ENCODE peak calls at places on chromosomes 6 and 20, in seven cellular contexts. One of them, this sample, is unnamed.

GRCh38 chr20:3612795-3613560 is 50.2 kb downstream of the GFRA4 start:
- DNase-seq in SK-N-SH: no peak
- DNase-seq in pancreas: no peak
- DNase-seq in heart right ventricle: no peak
- DNase-seq in neuronal stem cell: no peak
- DNase-seq in naive thymus-derived CD4-positive, alpha-beta T cell: no peak
- DNase-seq in Panc1: no peak
- DNase-seq in this sample: no peak

GRCh38 chr20:57660510-57661199 is 40.4 kb upstream of the ZBP1 start:
- DNase-seq in heart right ventricle: no peak
- DNase-seq in neuronal stem cell: no peak
- DNase-seq in naive thymus-derived CD4-positive, alpha-beta T cell: no peak
- DNase-seq in pancreas: peak
- DNase-seq in SK-N-SH: peak
- DNase-seq in Panc1: no peak
- DNase-seq in this sample: no peak

GRCh38 chr6:31620586-31621319 is at the start of gene PRRC2A:
- DNase-seq in pancreas: no peak
- DNase-seq in naive thymus-derived CD4-positive, alpha-beta T cell: no peak
- DNase-seq in neuronal stem cell: no peak
- DNase-seq in heart right ventricle: peak
- DNase-seq in Panc1: no peak
- DNase-seq in SK-N-SH: peak
- DNase-seq in this sample: no peak

GRCh38 chr6:90103056-90103793 is 193.4 kb downstream of the BACH2 start:
- DNase-seq in heart right ventricle: no peak
- DNase-seq in neuronal stem cell: no peak
- DNase-seq in naive thymus-derived CD4-positive, alpha-beta T cell: no peak
- DNase-seq in SK-N-SH: no peak
- DNase-seq in Panc1: no peak
- DNase-seq in pancreas: no peak
- DNase-seq in this sample: no peak

GRCh38 chr6:15062311-15063252 is 183.3 kb upstream of the JARID2 start:
- DNase-seq in neuronal stem cell: no peak
- DNase-seq in heart right ventricle: peak
- DNase-seq in naive thymus-derived CD4-positive, alpha-beta T cell: no peak
- DNase-seq in pancreas: no peak
- DNase-seq in SK-N-SH: no peak
- DNase-seq in Panc1: no peak
- DNase-seq in this sample: no peak

GRCh38 chr6:104969785-104970581 is 13.1 kb downstream of the LIN28B start:
- DNase-seq in pancreas: no peak
- DNase-seq in SK-N-SH: no peak
- DNase-seq in naive thymus-derived CD4-positive, alpha-beta T cell: no peak
- DNase-seq in Panc1: no peak
- DNase-seq in neuronal stem cell: no peak
- DNase-seq in heart right ventricle: no peak
- DNase-seq in this sample: no peak

GRCh38 chr6:43746071-43746470 is 23.9 kb upstream of the VEGFA start:
- DNase-seq in heart right ventricle: no peak
- DNase-seq in pancreas: no peak
- DNase-seq in naive thymus-derived CD4-positive, alpha-beta T cell: no peak
- DNase-seq in neuronal stem cell: no peak
- DNase-seq in SK-N-SH: peak
- DNase-seq in Panc1: no peak
- DNase-seq in this sample: no peak

GRCh38 chr6:156773476-156773875 is 3.7 kb upstream of the ARID1B start:
- DNase-seq in naive thymus-derived CD4-positive, alpha-beta T cell: no peak
- DNase-seq in pancreas: no peak
- DNase-seq in Panc1: no peak
- DNase-seq in SK-N-SH: no peak
- DNase-seq in heart right ventricle: no peak
- DNase-seq in neuronal stem cell: no peak
- DNase-seq in this sample: no peak

GRCh38 chr6:134853111-134854055 is 96.5 kb downstream of the ALDH8A1 start:
- DNase-seq in Panc1: peak
- DNase-seq in naive thymus-derived CD4-positive, alpha-beta T cell: no peak
- DNase-seq in SK-N-SH: no peak
- DNase-seq in heart right ventricle: no peak
- DNase-seq in pancreas: no peak
- DNase-seq in neuronal stem cell: no peak
- DNase-seq in this sample: no peak

GRCh38 chr6:97406633-97407032 is 123.6 kb upstream of the MMS22L start:
- DNase-seq in SK-N-SH: no peak
- DNase-seq in pancreas: no peak
- DNase-seq in neuronal stem cell: no peak
- DNase-seq in heart right ventricle: no peak
- DNase-seq in naive thymus-derived CD4-positive, alpha-beta T cell: no peak
- DNase-seq in Panc1: no peak
- DNase-seq in this sample: no peak

GRCh38 chr20:10467985-10468845 is 33.1 kb downstream of the SLX4IP start:
- DNase-seq in SK-N-SH: no peak
- DNase-seq in Panc1: no peak
- DNase-seq in naive thymus-derived CD4-positive, alpha-beta T cell: no peak
- DNase-seq in heart right ventricle: no peak
- DNase-seq in neuronal stem cell: no peak
- DNase-seq in pancreas: no peak
- DNase-seq in this sample: no peak

GRCh38 chr6:66103954-66104353 is 396.9 kb upstream of the EYS start:
- DNase-seq in naive thymus-derived CD4-positive, alpha-beta T cell: no peak
- DNase-seq in SK-N-SH: no peak
- DNase-seq in Panc1: no peak
- DNase-seq in heart right ventricle: no peak
- DNase-seq in neuronal stem cell: no peak
- DNase-seq in pancreas: no peak
- DNase-seq in this sample: no peak

GRCh38 chr6:37102299-37103168 is 67.4 kb upstream of the PIM1 start:
- DNase-seq in SK-N-SH: peak
- DNase-seq in Panc1: peak
- DNase-seq in neuronal stem cell: peak
- DNase-seq in naive thymus-derived CD4-positive, alpha-beta T cell: peak
- DNase-seq in pancreas: peak
- DNase-seq in heart right ventricle: peak
- DNase-seq in this sample: peak

GRCh38 chr20:44635877-44636276 is 15.6 kb downstream of the ADA start:
- DNase-seq in Panc1: no peak
- DNase-seq in neuronal stem cell: no peak
- DNase-seq in heart right ventricle: no peak
- DNase-seq in pancreas: no peak
- DNase-seq in naive thymus-derived CD4-positive, alpha-beta T cell: no peak
- DNase-seq in SK-N-SH: no peak
- DNase-seq in this sample: no peak

GRCh38 chr20:44637042-44637441 is 14.5 kb downstream of the ADA start:
- DNase-seq in naive thymus-derived CD4-positive, alpha-beta T cell: no peak
- DNase-seq in neuronal stem cell: no peak
- DNase-seq in Panc1: no peak
- DNase-seq in heart right ventricle: no peak
- DNase-seq in pancreas: no peak
- DNase-seq in SK-N-SH: no peak
- DNase-seq in this sample: no peak

GRCh38 chr20:44632103-44632752 is 19.3 kb downstream of the ADA start:
- DNase-seq in Panc1: no peak
- DNase-seq in heart right ventricle: no peak
- DNase-seq in naive thymus-derived CD4-positive, alpha-beta T cell: no peak
- DNase-seq in neuronal stem cell: no peak
- DNase-seq in SK-N-SH: no peak
- DNase-seq in pancreas: no peak
- DNase-seq in this sample: no peak

GRCh38 chr20:44633187-44633851 is 18.2 kb downstream of the ADA start:
- DNase-seq in neuronal stem cell: no peak
- DNase-seq in heart right ventricle: no peak
- DNase-seq in pancreas: no peak
- DNase-seq in SK-N-SH: no peak
- DNase-seq in Panc1: no peak
- DNase-seq in naive thymus-derived CD4-positive, alpha-beta T cell: no peak
- DNase-seq in this sample: no peak

DNA sequence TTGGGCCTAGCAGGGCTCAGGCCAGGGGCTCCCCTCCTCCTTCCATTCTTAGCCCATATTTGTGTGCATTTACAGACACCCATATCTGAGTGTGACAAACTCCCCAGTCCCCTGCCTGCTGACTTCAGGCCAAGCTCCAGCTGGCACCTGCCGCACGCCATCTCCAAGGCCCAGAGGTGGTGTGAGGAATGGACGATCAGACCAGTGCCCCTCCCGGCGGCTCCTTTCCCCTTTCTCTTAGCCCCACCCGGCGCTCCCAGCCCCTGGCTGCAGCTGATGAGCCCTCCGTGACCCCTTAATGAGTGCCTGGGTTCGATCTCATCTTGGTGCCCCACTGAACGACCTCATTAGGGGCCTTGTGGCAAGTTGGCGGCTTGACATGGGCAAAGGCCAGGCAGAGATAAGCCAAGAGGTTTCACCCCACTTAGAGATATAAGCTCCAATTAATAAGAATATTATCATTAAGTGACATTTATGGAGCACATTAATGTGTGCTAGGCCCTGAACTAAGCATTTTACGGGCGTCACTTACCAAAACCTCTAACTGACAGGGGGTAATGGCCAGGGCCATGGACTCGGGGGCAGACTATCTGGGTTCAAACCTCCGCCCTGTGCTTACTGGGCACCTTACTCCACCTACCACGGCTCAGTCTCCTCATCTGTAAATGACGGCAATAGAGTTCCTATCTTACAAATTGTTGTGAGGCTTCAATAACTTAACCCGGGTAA is 17.5 kb downstream of the ADA start:
- DNase-seq in Panc1: no peak
- DNase-seq in heart right ventricle: no peak
- DNase-seq in naive thymus-derived CD4-positive, alpha-beta T cell: no peak
- DNase-seq in neuronal stem cell: no peak
- DNase-seq in SK-N-SH: no peak
- DNase-seq in pancreas: peak
- DNase-seq in this sample: no peak
- H3K27ac ChIP-seq in Panc1: no peak
- H3K27ac ChIP-seq in heart right ventricle: no peak
- H3K27ac ChIP-seq in naive thymus-derived CD4-positive, alpha-beta T cell: no peak
- H3K27ac ChIP-seq in neuronal stem cell: no peak
- H3K27ac ChIP-seq in SK-N-SH: no peak
- H3K27ac ChIP-seq in pancreas: no peak
- H3K27ac ChIP-seq in this sample: no peak

DNA sequence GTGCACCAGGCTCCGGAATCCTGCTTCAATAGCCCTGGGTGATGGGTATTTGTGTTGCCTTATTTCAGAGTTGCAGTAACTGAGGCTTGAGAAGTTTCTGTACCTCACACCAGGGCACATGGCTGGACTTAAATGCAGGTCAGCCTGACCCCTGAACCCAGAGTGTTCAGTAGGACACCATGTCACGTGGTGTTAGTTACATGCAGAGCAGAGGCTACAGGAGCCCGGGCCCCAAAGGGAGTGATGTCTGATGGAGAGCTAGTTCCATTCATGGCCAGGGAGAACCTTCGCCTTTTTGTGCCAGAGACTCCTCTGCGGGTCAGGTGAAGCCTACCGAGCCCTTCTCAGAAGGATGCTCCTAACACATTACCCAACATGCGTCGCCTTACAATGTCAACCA is 161.4 kb upstream of the CST7 start:
- DNase-seq in neuronal stem cell: no peak
- DNase-seq in pancreas: no peak
- DNase-seq in heart right ventricle: no peak
- DNase-seq in Panc1: no peak
- DNase-seq in naive thymus-derived CD4-positive, alpha-beta T cell: no peak
- DNase-seq in SK-N-SH: no peak
- DNase-seq in this sample: no peak
- H3K27ac ChIP-seq in neuronal stem cell: no peak
- H3K27ac ChIP-seq in pancreas: no peak
- H3K27ac ChIP-seq in heart right ventricle: no peak
- H3K27ac ChIP-seq in Panc1: no peak
- H3K27ac ChIP-seq in naive thymus-derived CD4-positive, alpha-beta T cell: no peak
- H3K27ac ChIP-seq in SK-N-SH: no peak
- H3K27ac ChIP-seq in this sample: no peak

GRCh38 chr6:24188571-24188970 is 62.6 kb downstream of the NRSN1 start:
- DNase-seq in neuronal stem cell: no peak
- DNase-seq in Panc1: no peak
- DNase-seq in pancreas: no peak
- DNase-seq in naive thymus-derived CD4-positive, alpha-beta T cell: no peak
- DNase-seq in SK-N-SH: no peak
- DNase-seq in heart right ventricle: no peak
- DNase-seq in this sample: no peak

DNA sequence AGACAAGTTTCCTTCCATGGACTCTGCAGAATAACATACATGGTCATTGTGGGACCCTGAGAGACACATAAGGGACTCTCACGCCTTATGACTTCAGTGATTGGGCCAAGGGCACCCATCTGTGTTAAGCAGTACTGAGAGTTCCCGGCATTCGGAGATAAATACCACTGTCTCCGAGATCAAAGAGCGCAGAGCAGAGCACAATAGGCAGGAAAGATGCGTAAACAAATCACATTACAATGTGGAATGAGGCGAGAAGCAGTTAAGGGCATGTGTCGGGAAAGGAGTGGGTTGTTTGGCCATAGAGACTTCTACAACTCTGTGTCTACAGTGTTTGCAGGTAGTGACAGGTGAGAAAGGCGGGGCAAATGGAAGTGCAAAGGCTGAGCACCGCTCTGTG is 57.6 kb downstream of the NRSN1 start:
- DNase-seq in naive thymus-derived CD4-positive, alpha-beta T cell: no peak
- DNase-seq in Panc1: no peak
- DNase-seq in SK-N-SH: no peak
- DNase-seq in neuronal stem cell: no peak
- DNase-seq in pancreas: no peak
- DNase-seq in heart right ventricle: no peak
- DNase-seq in this sample: no peak
- H3K27ac ChIP-seq in naive thymus-derived CD4-positive, alpha-beta T cell: no peak
- H3K27ac ChIP-seq in Panc1: no peak
- H3K27ac ChIP-seq in SK-N-SH: no peak
- H3K27ac ChIP-seq in neuronal stem cell: no peak
- H3K27ac ChIP-seq in pancreas: no peak
- H3K27ac ChIP-seq in heart right ventricle: no peak
- H3K27ac ChIP-seq in this sample: no peak

DNA sequence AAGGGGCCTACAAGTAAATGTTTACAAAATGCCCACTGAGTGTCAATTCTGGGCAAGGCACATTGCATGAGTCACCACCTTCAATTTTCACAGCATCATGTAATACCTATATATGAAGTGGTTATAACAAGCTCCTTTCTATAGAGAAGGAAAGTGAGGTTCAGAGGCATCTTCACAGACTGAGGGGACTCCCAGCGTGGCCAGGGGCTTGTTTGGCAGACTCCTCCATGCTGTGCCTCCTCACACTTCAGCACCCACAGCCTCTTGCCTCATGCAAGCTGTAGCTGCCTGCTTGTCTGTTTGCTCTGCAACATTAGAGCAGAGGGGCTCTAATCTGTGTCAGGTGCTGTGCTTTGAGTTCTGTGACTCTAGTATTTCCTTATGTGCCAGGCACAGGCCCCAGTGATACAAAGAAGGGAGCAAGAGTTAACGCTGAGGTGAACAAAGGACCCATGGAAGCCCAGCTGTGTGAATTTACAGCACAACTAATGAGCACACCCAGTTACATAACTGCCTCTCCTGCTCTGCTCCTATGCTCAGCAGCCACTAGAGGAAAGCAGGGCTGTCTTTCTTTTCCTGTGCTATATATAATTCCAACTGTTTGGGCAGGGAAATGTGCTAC is 72.3 kb downstream of the ZHX3 start:
- DNase-seq in Panc1: no peak
- DNase-seq in SK-N-SH: no peak
- DNase-seq in naive thymus-derived CD4-positive, alpha-beta T cell: no peak
- DNase-seq in neuronal stem cell: peak
- DNase-seq in heart right ventricle: peak
- DNase-seq in pancreas: no peak
- DNase-seq in this sample: no peak
- H3K27ac ChIP-seq in Panc1: no peak
- H3K27ac ChIP-seq in SK-N-SH: no peak
- H3K27ac ChIP-seq in naive thymus-derived CD4-positive, alpha-beta T cell: no peak
- H3K27ac ChIP-seq in neuronal stem cell: peak
- H3K27ac ChIP-seq in heart right ventricle: peak
- H3K27ac ChIP-seq in pancreas: no peak
- H3K27ac ChIP-seq in this sample: peak

GRCh38 chr20:41249781-41250281 is 67.7 kb downstream of the ZHX3 start:
- DNase-seq in pancreas: no peak
- DNase-seq in Panc1: no peak
- DNase-seq in SK-N-SH: peak
- DNase-seq in neuronal stem cell: peak
- DNase-seq in naive thymus-derived CD4-positive, alpha-beta T cell: no peak
- DNase-seq in heart right ventricle: peak
- DNase-seq in this sample: no peak
- H3K27ac ChIP-seq in pancreas: peak
- H3K27ac ChIP-seq in Panc1: no peak
- H3K27ac ChIP-seq in SK-N-SH: peak
- H3K27ac ChIP-seq in neuronal stem cell: peak
- H3K27ac ChIP-seq in naive thymus-derived CD4-positive, alpha-beta T cell: no peak
- H3K27ac ChIP-seq in heart right ventricle: peak
- H3K27ac ChIP-seq in this sample: peak

This sample was measured in substantia nigra.